ENCODE peak calls at places on chromosomes 6 and 20, in five cellular contexts. J is posterior vena cava, A is DMS153, Y is H54, F is iris pigment epithelial cell. Q is an unnamed sample.

GRCh38 chr6:153145591-153145990 is 14.5 kb upstream of the RGS17 start:
- DNase-seq in F (no peak), J (no peak), Y (no peak), A (peak; percentile 94), Q (no peak)

GRCh38 chr6:35317483-35318199 is 20.0 kb downstream of the DEF6 start:
- DNase-seq in A (no peak), J (no peak), F (no peak), Y (no peak), Q (no peak)

GRCh38 chr6:100276311-100277057 is 188.2 kb downstream of the SIM1 start:
- DNase-seq in A (no peak), F (no peak), Y (no peak), J (no peak), Q (no peak)

GRCh38 chr6:38997128-38997761 is 51.3 kb upstream of the GLP1R start:
- DNase-seq in F (peak; percentile 34), J (no peak), A (peak; percentile 3), Y (no peak), Q (peak; percentile 60)

GRCh38 chr6:90890681-90891337 is 303.9 kb upstream of the MAP3K7 start:
- DNase-seq in Y (no peak), F (no peak), A (no peak), J (no peak), Q (no peak)

GRCh38 chr6:5113096-5113495 is 28.0 kb downstream of the PPP1R3G start:
- DNase-seq in F (no peak), J (no peak), A (no peak), Y (no peak), Q (no peak)

GRCh38 chr6:168113226-168113625 is 34.2 kb upstream of the FRMD1 start:
- DNase-seq in J (peak; percentile 70), Y (no peak), A (no peak), F (no peak), Q (no peak)

GRCh38 chr6:26592649-26593048 is 4.1 kb upstream of the ABT1 start:
- DNase-seq in F (no peak), Y (no peak), A (no peak), J (no peak), Q (no peak)

GRCh38 chr6:139855741-139856206 is 481.3 kb upstream of the CITED2 start:
- DNase-seq in A (peak; percentile 12), F (peak; percentile 81), Y (no peak), J (no peak), Q (no peak)

GRCh38 chr6:122580731-122581130 is 29.5 kb upstream of the PKIB start:
- DNase-seq in Y (no peak), F (peak; percentile 9), J (no peak), A (peak; percentile 6), Q (no peak)

GRCh38 chr6:136775548-136775947 is 16.7 kb downstream of the MAP3K5 start:
- DNase-seq in F (peak; percentile 61), J (no peak), Y (no peak), A (no peak), Q (no peak)

GRCh38 chr6:80508885-80509630 is 402.6 kb downstream of the BCKDHB start:
- DNase-seq in F (peak; percentile 67), Y (no peak), J (no peak), A (peak; percentile 43), Q (no peak)

GRCh38 chr20:47594157-47594556 is 92.5 kb downstream of the NCOA3 start:
- DNase-seq in J (no peak), A (no peak), F (no peak), Y (no peak), Q (no peak)

GRCh38 chr6:150119256-150119655 is 23.6 kb upstream of the PPP1R14C start:
- DNase-seq in F (no peak), J (no peak), Y (no peak), A (peak; percentile 62), Q (no peak)

GRCh38 chr6:43037197-43037596 is 15.8 kb downstream of the RRP36 start:
- DNase-seq in Y (no peak), A (no peak), J (no peak), F (no peak), Q (no peak)

GRCh38 chr20:51329845-51330244 is 212.7 kb downstream of the NFATC2 start:
- DNase-seq in A (no peak), Y (no peak), F (no peak), J (no peak), Q (no peak)

GRCh38 chr6:129598244-129599187 is 111.5 kb downstream of the ARHGAP18 start:
- DNase-seq in Y (peak; percentile 12), J (no peak), F (peak; percentile 79), A (peak; percentile 38), Q (no peak)

GRCh38 chr6:90415178-90415577 is 118.5 kb upstream of the BACH2 start:
- DNase-seq in F (no peak), Y (no peak), J (no peak), A (no peak), Q (no peak)

GRCh38 chr6:154887051-154887450 is 108.1 kb upstream of the TIAM2 start:
- DNase-seq in A (no peak), J (no peak), F (peak; percentile 49), Y (no peak), Q (no peak)

GRCh38 chr20:11850901-11851300 is 66.8 kb upstream of the BTBD3 start:
- DNase-seq in F (peak; percentile 87), A (no peak), J (no peak), Y (peak; percentile 15), Q (no peak)

GRCh38 chr6:163146036-163146435 is 268.5 kb upstream of the QKI start:
- DNase-seq in Y (no peak), J (no peak), F (peak; percentile 3), A (no peak), Q (no peak)

GRCh38 chr20:63542696-63543095 is 4.9 kb downstream of the SRMS start:
- DNase-seq in Y (no peak), A (no peak), J (no peak), F (no peak), Q (no peak)

Q was measured in stimulated activated naive CD8-positive, alpha-beta T cell treated with anti-CD3 and anti-CD28 coated beads, Interleukin-15, Interleukin-2, amounts not matched to agents 100 U/mL and 50 U/mL, for 24 hours.